ENCODE peak calls at places on chromosomes 11 and 22, in six cellular contexts. H, V, B, A, S and W are unnamed samples.
A peak's percentile ranks its signal among the peaks of the same experiment; 100 is the strongest.

GRCh38 chr11:73577496-73577917 is 20.4 kb downstream of the FAM168A start:
- DNase-seq in B (no peak), S (no peak), H (peak; percentile 9), V (no peak), A (no peak), W (no peak)

GRCh38 chr11:46075168-46075567 is 46.1 kb downstream of the PHF21A start:
- DNase-seq in V (no peak), A (no peak), H (no peak), B (no peak), S (no peak), W (peak; percentile 43)

GRCh38 chr11:113345978-113346377 is 31.6 kb downstream of the TTC12 start:
- DNase-seq in B (no peak), H (no peak), S (no peak), V (no peak), A (no peak), W (no peak)

GRCh38 chr11:110028904-110029303 is 64.3 kb upstream of the ZC3H12C start:
- DNase-seq in B (no peak), V (no peak), S (no peak), H (no peak), A (no peak), W (no peak)

GRCh38 chr22:50575426-50575941 is 2.7 kb downstream of the CPT1B start:
- DNase-seq in A (no peak), H (no peak), S (no peak), V (no peak), B (no peak), W (no peak)

GRCh38 chr11:102111011-102111786 is 952 bp downstream of the YAP1 start:
- DNase-seq in H (peak; percentile 19), V (peak; percentile 94), A (no peak), S (peak; percentile 85), B (peak; percentile 69), W (peak; percentile 80)

GRCh38 chr11:135008001-135008405 is 596.0 kb upstream of the B3GAT1 start:
- DNase-seq in V (no peak), A (no peak), B (no peak), H (no peak), S (no peak), W (no peak)

GRCh38 chr11:130839950-130840666 is 76.2 kb downstream of the SNX19 start:
- DNase-seq in B (no peak), A (no peak), H (no peak), S (no peak), V (no peak), W (peak; percentile 32)

GRCh38 chr11:45665933-45666647 is 668 bp upstream of the CHST1 start:
- DNase-seq in A (no peak), S (no peak), H (no peak), B (no peak), V (no peak), W (no peak)

GRCh38 chr11:110373061-110373702 is 56.6 kb upstream of the FDX1 start:
- DNase-seq in A (no peak), B (no peak), S (no peak), H (peak; percentile 47), V (no peak), W (no peak)

GRCh38 chr11:2796091-2796490 is 89.5 kb downstream of the CDKN1C start:
- DNase-seq in S (no peak), H (no peak), V (no peak), A (no peak), B (no peak), W (no peak)

GRCh38 chr11:19525714-19526113 is 186.9 kb upstream of the NAV2 start:
- DNase-seq in S (no peak), H (no peak), V (no peak), A (no peak), B (no peak), W (no peak)

GRCh38 chr11:76321340-76321739 is 59.6 kb downstream of the THAP12 start:
- DNase-seq in B (no peak), H (no peak), A (no peak), S (peak; percentile 28), V (no peak), W (no peak)

GRCh38 chr11:35061516-35062440 is 77.2 kb upstream of the CD44 start:
- DNase-seq in V (no peak), A (no peak), S (no peak), H (no peak), B (no peak), W (no peak)

GRCh38 chr11:868394-868793 is 25.7 kb downstream of the TSPAN4 start:
- DNase-seq in S (no peak), A (no peak), B (no peak), H (no peak), V (no peak), W (no peak)

GRCh38 chr11:61174275-61174674 is 13.0 kb upstream of the VPS37C start:
- DNase-seq in S (no peak), B (no peak), V (no peak), H (no peak), A (no peak), W (no peak)

DNA sequence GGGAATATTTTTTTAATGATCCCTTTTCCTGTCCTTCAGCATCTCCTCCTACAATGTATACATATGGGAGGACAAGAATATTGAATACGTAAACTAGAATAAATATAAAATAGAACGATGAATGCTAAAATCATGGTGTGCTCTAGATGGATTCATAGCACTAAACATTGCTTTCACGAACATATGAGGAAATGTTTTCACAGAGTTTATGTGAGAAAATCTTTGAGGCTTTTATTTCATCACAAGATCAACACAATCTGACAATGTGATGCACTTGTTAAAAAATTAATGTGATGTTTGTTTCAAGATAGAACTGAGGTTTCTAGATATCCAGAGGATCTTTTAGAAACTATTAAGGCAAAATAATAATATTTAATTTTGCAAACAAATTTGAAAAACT is 3.0 kb downstream of the CARD16 start:
- DNase-seq in V (no peak), S (no peak), A (no peak), B (no peak), H (no peak), W (no peak)
- H3K4me3 ChIP-seq in V (no peak overlapping the region), S (peak overlapping the region; percentile 57), A (no peak overlapping the region), B (no peak overlapping the region), H (peak overlapping the region; percentile 97), W (no peak overlapping the region)

GRCh38 chr11:5809122-5809519 is 397 bp downstream of the OR52N2 start:
- DNase-seq in A (no peak), V (no peak), B (no peak), S (no peak), H (peak; percentile 20), W (no peak)

GRCh38 chr11:5807580-5807979 is 1.1 kb upstream of the OR52N2 start:
- DNase-seq in S (no peak), V (peak; percentile 14), B (no peak), A (no peak), H (no peak), W (no peak)

GRCh38 chr11:5809905-5810792 is 1.4 kb downstream of the OR52N2 start:
- DNase-seq in S (no peak), H (no peak), V (no peak), A (no peak), B (no peak), W (no peak)

GRCh38 chr11:5803982-5804381 is 4.7 kb upstream of the OR52N2 start:
- DNase-seq in V (no peak), B (no peak), H (no peak), A (no peak), S (no peak), W (no peak)

DNA sequence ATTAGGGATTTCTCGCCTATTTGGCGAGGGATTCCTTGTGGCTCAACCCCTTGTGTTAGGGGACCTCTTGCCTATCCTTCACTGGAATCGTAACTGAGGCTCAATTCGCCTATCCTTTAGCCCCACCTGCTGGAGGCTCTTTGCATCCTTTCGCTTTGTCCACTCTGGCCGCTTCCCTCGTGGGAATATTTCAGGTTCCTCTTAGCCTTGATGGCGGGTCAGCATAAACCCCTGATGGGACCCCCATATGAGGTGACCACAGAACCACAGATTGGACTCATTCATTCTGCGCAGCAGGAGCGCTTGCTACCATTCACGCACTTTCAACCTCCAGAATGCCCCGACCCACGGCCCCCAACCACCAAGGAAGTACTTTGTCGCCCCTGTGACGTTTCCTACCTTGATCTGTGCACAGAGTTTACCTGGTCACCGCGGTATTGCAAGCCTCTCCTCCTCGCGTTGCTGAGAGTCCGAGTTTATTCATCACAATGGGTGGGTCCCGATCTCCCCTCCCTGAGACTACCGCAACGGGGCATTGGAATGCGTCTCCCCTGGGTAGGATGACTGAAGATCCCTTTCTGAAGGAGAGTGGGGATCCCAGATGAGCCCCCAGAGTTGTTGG is at the start of gene OR52N2:
- DNase-seq in A (peak; percentile 42), H (peak; percentile 69), V (peak; percentile 82), S (peak; percentile 59), B (peak; percentile 20), W (peak; percentile 56)
- H3K4me3 ChIP-seq in A (peak within 1 kb of the TSS; percentile 48), H (peak within 1 kb of the TSS; percentile 68), V (peak within 1 kb of the TSS; percentile 16), S (peak within 1 kb of the TSS; percentile 56), B (peak within 1 kb of the TSS; percentile 45), W (peak within 1 kb of the TSS; percentile 52)

GRCh38 chr11:64868904-64869570 is 9.4 kb downstream of the EHD1 start:
- DNase-seq in S (no peak), A (peak; percentile 55), H (no peak), V (peak; percentile 65), B (peak; percentile 72), W (peak; percentile 79)

GRCh38 chr11:64872790-64873488 is 5.5 kb downstream of the EHD1 start:
- DNase-seq in A (no peak), V (no peak), H (no peak), S (no peak), B (no peak), W (no peak)

GRCh38 chr11:64869571-64870175 is 8.7 kb downstream of the EHD1 start:
- DNase-seq in A (no peak), H (no peak), S (no peak), V (peak; percentile 67), B (no peak), W (no peak)

GRCh38 chr11:64870176-64870892 is 8.1 kb downstream of the EHD1 start:
- DNase-seq in V (peak; percentile 92), H (no peak), A (no peak), B (no peak), S (no peak), W (peak; percentile 58)

GRCh38 chr11:64870893-64871849 is 7.2 kb downstream of the EHD1 start:
- DNase-seq in S (no peak), H (peak; percentile 67), B (no peak), A (no peak), V (no peak), W (no peak)
- H3K4me3 ChIP-seq in S (peak overlapping the region; percentile 28), H (peak overlapping the region; percentile 74), B (no peak overlapping the region), A (peak overlapping the region; percentile 52), V (no peak overlapping the region), W (no peak overlapping the region)

GRCh38 chr22:20964799-20965103 is 2.3 kb upstream of the AIFM3 start:
- DNase-seq in S (no peak), H (no peak), A (no peak), B (no peak), V (no peak), W (no peak)
- H3K4me3 ChIP-seq in S (peak overlapping the region; percentile 27), H (no peak overlapping the region), A (no peak overlapping the region), B (no peak overlapping the region), V (peak overlapping the region; percentile 39), W (no peak overlapping the region)

GRCh38 chr11:122556605-122557004 is 98.9 kb upstream of the UBASH3B start:
- DNase-seq in V (peak; percentile 43), A (no peak), B (no peak), H (no peak), S (no peak), W (no peak)
- H3K4me3 ChIP-seq in V (no peak overlapping the region), A (no peak overlapping the region), B (no peak overlapping the region), H (no peak overlapping the region), S (no peak overlapping the region), W (no peak overlapping the region)

DNA sequence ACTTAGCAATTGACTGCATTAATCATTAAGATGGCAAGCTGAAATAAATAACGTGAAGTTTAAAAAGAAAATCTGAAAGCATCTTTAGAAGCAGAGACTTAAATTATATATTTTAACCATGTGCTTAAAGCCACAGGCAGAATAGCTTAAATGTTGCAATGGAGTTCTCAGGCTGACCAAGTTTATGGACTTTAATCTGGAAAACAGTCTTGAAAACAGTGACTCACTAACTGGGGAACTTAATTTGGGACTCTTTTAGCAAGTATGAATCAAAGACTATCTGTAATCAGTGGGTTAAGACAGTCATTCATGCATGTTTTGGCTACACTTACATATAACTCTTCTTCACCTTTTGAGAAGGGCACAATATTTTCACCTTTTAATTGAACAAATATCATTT is 12.6 kb upstream of the GLYATL1 start:
- DNase-seq in V (no peak), A (no peak), S (no peak), B (no peak), H (no peak), W (no peak)
- H3K4me3 ChIP-seq in V (no peak overlapping the region), A (no peak overlapping the region), S (no peak overlapping the region), B (no peak overlapping the region), H (no peak overlapping the region), W (no peak overlapping the region)